ENCODE peak calls at places on chromosome 22, in seven cellular contexts. N, H, V, B, R, I and Q are unnamed samples.

GRCh38 chr22:48742556-48743343 is 1084.9 kb downstream of the BRD1 start:
- DNase-seq in N (no peak), H (no peak), V (no peak), B (no peak), R (peak; percentile 74), I (no peak), Q (no peak)

GRCh38 chr22:30249049-30250038 is 2.8 kb upstream of the LIF start:
- DNase-seq in N (no peak), H (peak; percentile 35), V (no peak), B (no peak), R (peak; percentile 92), I (no peak), Q (no peak)

GRCh38 chr22:29316429-29316828 is 932 bp upstream of the RASL10A start:
- DNase-seq in N (peak; percentile 30), H (no peak), V (no peak), B (no peak), R (no peak), I (no peak), Q (no peak)

GRCh38 chr22:42621505-42622002 is 6.9 kb upstream of the POLDIP3 start:
- DNase-seq in N (peak; percentile 96), H (peak; percentile 89), V (peak; percentile 61), B (peak; percentile 68), R (peak; percentile 94), I (peak; percentile 36), Q (no peak)

GRCh38 chr22:37549704-37550059 is 10.6 kb upstream of the CDC42EP1 start:
- DNase-seq in N (no peak), H (peak; percentile 89), V (peak; percentile 50), B (no peak), R (no peak), I (no peak), Q (no peak)

GRCh38 chr22:41925783-41926460 is 684 bp downstream of the TNFRSF13C start:
- DNase-seq in N (peak; percentile 89), H (peak; percentile 72), V (peak; percentile 34), B (peak; percentile 88), R (peak; percentile 91), I (peak; percentile 68), Q (peak; percentile 51)

GRCh38 chr22:20530368-20531153 is 23.2 kb downstream of the MED15 start:
- DNase-seq in N (no peak), H (peak; percentile 73), V (peak; percentile 83), B (no peak), R (no peak), I (no peak), Q (no peak)

GRCh38 chr22:22576244-22576988 is 17.4 kb upstream of the PRAME start:
- DNase-seq in N (peak; percentile 84), H (peak; percentile 61), V (peak; percentile 24), B (peak; percentile 18), R (no peak), I (peak; percentile 5), Q (peak; percentile 40)

GRCh38 chr22:19289475-19290161 is 1.9 kb downstream of the CLTCL1 start:
- DNase-seq in N (no peak), H (peak; percentile 55), V (peak; percentile 81), B (no peak), R (no peak), I (no peak), Q (peak; percentile 24)

GRCh38 chr22:23216331-23217170 is 36.2 kb downstream of the BCR start:
- DNase-seq in N (no peak), H (no peak), V (no peak), B (peak; percentile 62), R (no peak), I (peak; percentile 25), Q (peak; percentile 90)

GRCh38 chr22:41524809-41525449 is 19.3 kb downstream of the POLR3H start:
- DNase-seq in N (peak; percentile 58), H (no peak), V (no peak), B (peak; percentile 50), R (no peak), I (peak; percentile 52), Q (peak; percentile 79)

DNA sequence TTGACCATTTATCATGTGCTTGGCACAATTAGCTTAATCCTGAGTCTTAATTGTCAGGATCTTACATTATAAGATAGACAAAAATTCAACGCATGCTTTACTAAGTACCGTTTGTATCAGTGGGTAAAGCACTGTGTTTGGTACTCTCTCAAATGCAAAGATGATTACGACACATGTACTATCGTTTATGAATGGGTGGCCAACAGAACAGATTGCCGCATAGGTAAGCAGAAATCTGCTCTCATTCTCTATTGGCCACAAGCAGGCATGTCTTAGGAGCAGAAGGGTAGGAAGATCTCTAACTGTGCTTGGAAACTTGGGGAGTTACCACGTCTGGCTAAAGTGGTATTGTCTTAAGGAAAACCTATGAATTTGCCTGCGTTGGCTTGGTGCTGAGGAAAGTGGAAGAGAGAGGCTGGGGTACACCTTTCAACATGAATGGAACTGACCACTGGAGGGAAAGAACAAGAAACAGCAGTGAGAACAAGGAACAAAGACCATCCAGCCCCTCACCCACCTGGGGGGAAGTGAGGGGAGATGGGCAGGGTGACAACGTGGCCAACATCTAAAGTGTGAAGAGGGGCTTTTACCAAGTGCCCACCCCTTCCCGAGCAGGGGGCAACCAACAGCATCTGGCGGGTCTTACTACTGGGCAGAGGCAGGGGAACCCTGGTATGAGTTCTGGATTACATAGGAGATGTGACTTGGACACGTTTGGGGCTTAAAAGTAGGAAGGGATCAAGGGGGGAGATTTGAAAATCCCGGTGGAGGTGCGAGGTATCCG is 1.0 kb upstream of the TUBA8 start:
- DNase-seq in N (no peak), H (no peak), V (no peak), B (peak; percentile 27), R (no peak), I (no peak), Q (no peak)
- H3K4me3 ChIP-seq in N (peak overlapping the region; percentile 66), H (peak overlapping the region; percentile 79), V (no peak overlapping the region), B (peak overlapping the region; percentile 71), R (no peak overlapping the region), I (peak overlapping the region; percentile 34), Q (no peak overlapping the region)

GRCh38 chr22:44363980-44364749 is 51.4 kb upstream of the SHISAL1 start:
- DNase-seq in N (no peak), H (peak; percentile 29), V (no peak), B (no peak), R (no peak), I (no peak), Q (no peak)

GRCh38 chr22:44363214-44363979 is 50.6 kb upstream of the SHISAL1 start:
- DNase-seq in N (no peak), H (peak; percentile 98), V (peak; percentile 98), B (no peak), R (peak; percentile 97), I (no peak), Q (no peak)

GRCh38 chr22:44360686-44361381 is 48.1 kb upstream of the SHISAL1 start:
- DNase-seq in N (peak; percentile 50), H (peak; percentile 94), V (peak; percentile 80), B (no peak), R (peak; percentile 92), I (no peak), Q (no peak)

GRCh38 chr22:44361391-44362126 is 48.8 kb upstream of the SHISAL1 start:
- DNase-seq in N (no peak), H (no peak), V (no peak), B (no peak), R (no peak), I (no peak), Q (no peak)

DNA sequence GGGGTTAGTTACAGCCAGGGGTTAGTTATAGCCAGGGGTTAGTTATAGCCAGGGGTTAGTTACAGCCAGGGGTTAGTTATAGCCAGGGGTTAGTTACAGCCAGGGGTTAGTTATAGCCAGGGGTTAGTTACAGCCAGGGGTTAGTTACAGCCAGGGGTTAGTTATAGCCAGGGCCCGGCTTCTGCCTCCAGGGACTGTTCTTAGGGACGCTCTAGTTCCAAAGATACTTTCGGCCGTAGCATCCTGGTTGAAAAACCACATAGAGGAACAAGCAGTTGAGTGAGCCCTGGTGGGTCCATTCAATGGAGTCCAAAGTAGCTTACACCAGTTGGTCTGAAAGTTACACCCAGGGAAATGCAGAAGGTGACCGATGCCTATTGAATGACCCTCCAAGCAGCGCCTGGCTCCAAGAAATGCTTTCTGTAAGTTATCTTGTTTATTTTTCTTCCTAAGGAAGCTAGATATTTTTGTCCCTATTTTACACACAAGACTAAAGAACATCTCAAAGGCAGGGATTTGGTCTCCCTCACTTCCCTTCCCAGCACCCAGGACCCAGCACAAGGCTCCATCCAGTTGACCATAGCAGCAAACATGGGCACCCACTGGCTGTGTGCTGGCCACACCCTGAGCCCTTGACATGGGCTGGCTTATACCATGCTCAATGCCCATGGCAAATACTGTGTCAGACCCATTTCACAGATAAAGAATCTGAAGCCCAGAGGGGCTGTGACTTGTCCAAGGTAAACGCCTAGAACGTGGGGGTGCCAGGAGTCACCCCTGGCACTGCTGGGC is 49.7 kb upstream of the SHISAL1 start:
- DNase-seq in N (no peak), H (peak; percentile 36), V (peak; percentile 52), B (no peak), R (no peak), I (no peak), Q (no peak)
- H3K4me3 ChIP-seq in N (no peak overlapping the region), H (no peak overlapping the region), V (no peak overlapping the region), B (no peak overlapping the region), R (no peak overlapping the region), I (no peak overlapping the region), Q (no peak overlapping the region)

GRCh38 chr22:39923689-39924088 is 22.8 kb downstream of the GRAP2 start:
- DNase-seq in N (no peak), H (no peak), V (no peak), B (no peak), R (no peak), I (no peak), Q (no peak)

GRCh38 chr22:39916496-39916895 is 15.6 kb downstream of the GRAP2 start:
- DNase-seq in N (no peak), H (no peak), V (no peak), B (no peak), R (no peak), I (no peak), Q (no peak)

GRCh38 chr22:39917776-39918493 is 17.1 kb downstream of the GRAP2 start:
- DNase-seq in N (no peak), H (no peak), V (no peak), B (no peak), R (no peak), I (no peak), Q (no peak)

GRCh38 chr22:39917091-39917703 is 16.3 kb downstream of the GRAP2 start:
- DNase-seq in N (no peak), H (no peak), V (no peak), B (no peak), R (no peak), I (no peak), Q (no peak)

GRCh38 chr22:39920134-39920743 is 19.4 kb downstream of the GRAP2 start:
- DNase-seq in N (no peak), H (no peak), V (no peak), B (no peak), R (no peak), I (no peak), Q (no peak)
- H3K4me3 ChIP-seq in N (no peak overlapping the region), H (no peak overlapping the region), V (no peak overlapping the region), B (no peak overlapping the region), R (no peak overlapping the region), I (peak overlapping the region; percentile 23), Q (no peak overlapping the region)

DNA sequence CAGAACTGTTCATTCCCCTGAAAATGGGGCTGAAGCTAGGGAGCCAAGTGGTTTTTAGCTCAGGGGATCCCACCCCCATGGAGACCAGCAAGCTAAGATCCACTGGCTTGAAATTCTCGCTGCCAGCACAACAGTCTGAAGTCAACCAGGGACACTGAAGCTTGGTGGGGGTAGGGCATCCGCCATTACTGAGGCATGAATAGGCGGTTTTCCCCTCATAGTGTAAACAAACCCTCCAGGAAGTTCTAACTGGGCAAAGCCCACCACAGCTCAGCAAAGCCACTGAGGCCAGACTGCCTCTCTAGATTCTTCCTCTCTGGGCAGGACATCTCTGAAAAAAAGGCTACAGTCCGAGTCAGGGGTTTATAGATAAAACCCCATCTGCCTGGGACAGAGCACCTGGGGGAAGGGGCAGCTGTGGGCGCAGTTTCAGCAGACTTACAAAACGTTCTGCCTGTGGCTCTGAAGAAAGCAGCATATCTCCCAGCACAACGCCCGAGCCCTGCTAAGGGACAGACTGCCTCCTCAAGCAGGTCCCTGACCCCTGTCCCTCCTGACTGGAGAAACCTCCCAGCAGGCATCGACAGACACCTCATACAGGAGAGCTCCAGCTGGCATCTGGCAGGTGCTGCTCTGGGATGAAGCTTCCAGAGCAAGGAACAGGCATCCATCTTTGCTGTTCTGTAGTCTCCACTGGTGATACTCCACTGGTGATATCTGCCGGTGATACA is 32.7 kb downstream of the GAB4 start:
- DNase-seq in N (no peak), H (no peak), V (no peak), B (peak; percentile 27), R (peak; percentile 56), I (no peak), Q (no peak)
- H3K4me3 ChIP-seq in N (no peak overlapping the region), H (no peak overlapping the region), V (no peak overlapping the region), B (no peak overlapping the region), R (no peak overlapping the region), I (no peak overlapping the region), Q (no peak overlapping the region)